ENCODE peak calls at places on chromosome X, in eight cellular contexts. C is activated CD8-positive, alpha-beta memory T cell treated with anti-CD3 and anti-CD28 coated beads for 24 hours; J is epithelial cell of esophagus; M is NCI-H524; Z is ACHN; K is M059J; S is right lobe of liver; U is B cell. G is an unnamed sample.
A peak's percentile ranks its signal among the peaks of the same experiment; 100 is the strongest.

GRCh38 chrX:85994228-85994627 is 53.1 kb downstream of the CHM start:
- DNase-seq in J (no peak), C (no peak), Z (no peak), K (no peak), S (no peak), U (no peak), M (no peak), G (no peak)

GRCh38 chrX:308821-309520 is 9.6 kb downstream of the GTPBP6 start:
- DNase-seq in M (no peak), Z (no peak), S (peak; percentile 32), U (no peak), C (no peak), J (no peak), K (no peak), G (no peak)

GRCh38 chrX:40392599-40392998 is 188.2 kb upstream of the ATP6AP2 start:
- DNase-seq in M (no peak), K (no peak), Z (no peak), S (no peak), U (no peak), J (no peak), C (no peak), G (no peak)

GRCh38 chrX:78540171-78540570 is 119.0 kb downstream of the RTL3 start:
- DNase-seq in Z (no peak), K (peak; percentile 9), J (no peak), S (no peak), M (no peak), U (no peak), C (no peak), G (no peak)

GRCh38 chrX:97367149-97367548 is 483.4 kb downstream of the RPA4 start:
- DNase-seq in J (peak; percentile 3), Z (no peak), C (no peak), K (no peak), S (no peak), U (no peak), M (no peak), G (no peak)

GRCh38 chrX:15269618-15270521 is at the start of gene ASB9:
- DNase-seq in C (peak; percentile 58), J (peak; percentile 91), U (no peak), K (peak; percentile 94), S (peak; percentile 83), M (no peak), Z (peak; percentile 80), G (peak; percentile 5)

GRCh38 chrX:72046447-72046846 is 85.3 kb downstream of the RTL5 start:
- DNase-seq in S (no peak), M (peak; percentile 96), U (no peak), K (no peak), J (no peak), Z (no peak), C (peak; percentile 30), G (no peak)

GRCh38 chrX:107718156-107718621 is 57.4 kb downstream of the TSC22D3 start:
- DNase-seq in C (peak; percentile 87), U (peak; percentile 77), Z (peak; percentile 68), J (peak; percentile 74), M (peak; percentile 73), K (peak; percentile 78), S (peak; percentile 70), G (peak; percentile 42)

GRCh38 chrX:22135994-22136684 is 104.0 kb downstream of the PHEX start:
- DNase-seq in M (peak; percentile 66), U (peak; percentile 59), C (no peak), J (peak; percentile 89), K (peak; percentile 81), Z (peak; percentile 56), S (no peak), G (peak; percentile 8)

GRCh38 chrX:118423558-118423957 is 72.1 kb upstream of the DOCK11 start:
- DNase-seq in J (no peak), M (no peak), K (no peak), S (no peak), Z (no peak), C (no peak), U (no peak), G (peak; percentile 2)

GRCh38 chrX:78945186-78945912 is at the start of gene P2RY10:
- DNase-seq in U (peak; percentile 62), J (no peak), S (no peak), Z (no peak), M (no peak), K (no peak), C (no peak), G (peak; percentile 18)

GRCh38 chrX:11480626-11481025 is 185.1 kb downstream of the ARHGAP6 start:
- DNase-seq in Z (no peak), U (no peak), M (no peak), K (no peak), J (no peak), S (no peak), C (no peak), G (no peak)

GRCh38 chrX:750263-750662 is 119.7 kb downstream of the SHOX start:
- DNase-seq in U (no peak), K (no peak), C (no peak), Z (no peak), M (no peak), S (no peak), J (no peak), G (no peak)

GRCh38 chrX:15336023-15336413 is 695 bp upstream of the PIGA start:
- DNase-seq in U (peak; percentile 76), S (no peak), M (peak; percentile 65), J (peak; percentile 87), K (peak; percentile 66), C (no peak), Z (peak; percentile 39), G (peak; percentile 4)

GRCh38 chrX:129647588-129648410 is 7.0 kb downstream of the APLN start:
- DNase-seq in K (no peak), Z (no peak), J (no peak), C (peak; percentile 33), U (no peak), S (no peak), M (no peak), G (no peak)

GRCh38 chrX:130085551-130085986 is 24.7 kb downstream of the ELF4 start:
- DNase-seq in K (no peak), J (no peak), Z (no peak), U (no peak), C (no peak), S (no peak), M (peak; percentile 13), G (no peak)

GRCh38 chrX:16836371-16836770 is 33.8 kb downstream of the RBBP7 start:
- DNase-seq in K (no peak), C (no peak), J (peak; percentile 57), M (peak; percentile 30), Z (peak; percentile 51), S (no peak), U (peak; percentile 19), G (no peak)

GRCh38 chrX:120751683-120752082 is 121.8 kb upstream of the C1GALT1C1 start:
- DNase-seq in Z (no peak), K (no peak), S (no peak), U (no peak), J (no peak), M (no peak), C (no peak), G (no peak)

GRCh38 chrX:447052-447451 is 60.3 kb upstream of the PPP2R3B start:
- DNase-seq in J (no peak), S (peak; percentile 15), C (no peak), M (no peak), Z (no peak), K (no peak), U (no peak), G (no peak)

GRCh38 chrX:66008403-66008970 is 31.4 kb downstream of the VSIG4 start:
- DNase-seq in Z (no peak), M (no peak), J (no peak), C (no peak), U (no peak), K (no peak), S (no peak), G (no peak)

GRCh38 chrX:134460861-134461218 is 875 bp downstream of the HPRT1 start:
- DNase-seq in C (no peak), Z (peak; percentile 3), K (peak; percentile 46), S (no peak), M (peak; percentile 32), U (no peak), J (peak; percentile 3), G (no peak)

GRCh38 chrX:113726898-113727297 is 857.0 kb upstream of the HTR2C start:
- DNase-seq in U (no peak), S (no peak), K (peak; percentile 9), C (no peak), Z (no peak), J (no peak), M (no peak), G (no peak)

GRCh38 chrX:141642979-141643378 is 53.5 kb downstream of the SPANXA2 start:
- DNase-seq in Z (peak; percentile 0), K (peak; percentile 72), J (peak; percentile 1), S (no peak), C (no peak), M (peak; percentile 81), U (no peak), G (no peak)

GRCh38 chrX:11239230-11239629 is 54.0 kb upstream of the AMELX start:
- DNase-seq in Z (no peak), S (no peak), M (no peak), C (no peak), K (peak; percentile 67), U (no peak), J (peak; percentile 85), G (peak; percentile 28)

GRCh38 chrX:56783450-56783831 is 54.4 kb downstream of the NBDY start:
- DNase-seq in S (peak; percentile 84), K (peak; percentile 80), J (no peak), M (no peak), C (peak; percentile 92), Z (no peak), U (peak; percentile 80), G (no peak)

GRCh38 chrX:1763294-1763693 is 148.4 kb downstream of the ASMT start:
- DNase-seq in M (no peak), Z (no peak), C (peak; percentile 3), U (no peak), K (peak; percentile 33), S (no peak), J (no peak), G (no peak)

GRCh38 chrX:2485789-2486345 is 14.9 kb downstream of the DHRSX start:
- DNase-seq in M (no peak), C (no peak), J (no peak), U (no peak), S (no peak), K (no peak), Z (no peak), G (peak; percentile 8)

GRCh38 chrX:53280316-53280702 is 1.1 kb downstream of the IQSEC2 start:
- DNase-seq in U (peak; percentile 10), Z (no peak), S (no peak), K (no peak), C (no peak), J (no peak), M (no peak), G (no peak)

GRCh38 chrX:72060196-72060974 is 71.3 kb downstream of the RTL5 start:
- DNase-seq in S (no peak), K (peak; percentile 32), C (no peak), Z (no peak), U (peak; percentile 8), J (no peak), M (peak; percentile 89), G (no peak)

GRCh38 chrX:152817082-152817744 is 13.3 kb downstream of the CETN2 start:
- DNase-seq in U (no peak), M (peak; percentile 22), K (peak; percentile 67), J (peak; percentile 47), C (no peak), Z (peak; percentile 13), S (no peak), G (no peak)

GRCh38 chrX:1246816-1247215 is 21.8 kb upstream of the CSF2RA start:
- DNase-seq in J (peak; percentile 24), M (peak; percentile 51), S (peak; percentile 77), U (peak; percentile 83), C (peak; percentile 97), K (peak; percentile 63), Z (peak; percentile 48), G (peak; percentile 76)